ENCODE peak calls at places on chromosomes 7 and 10, in nine cellular contexts. M is Panc1; K is EH; S is cerebellar nuclear complex; R is NCI-H774; F is GM19239; V is mesothelial cell of epicardium; J is activated CD8-positive, alpha-beta memory T cell treated with anti-CD3 and anti-CD28 coated beads for 48 hours; W is HEK293T. G is an unnamed sample.

GRCh38 chr7:26858229-26858568 is 6.2 kb downstream of the SKAP2 start:
- DNase-seq in M (no peak), K (no peak), S (no peak), R (no peak), F (no peak), V (no peak), J (no peak), W (no peak), G (no peak)

GRCh38 chr10:100808851-100809250 is 63.5 kb downstream of the PAX2 start:
- DNase-seq in M (no peak), K (no peak), S (no peak), R (no peak), F (no peak), V (no peak), J (no peak), W (no peak), G (no peak)

GRCh38 chr7:108351715-108352114 is 104.5 kb downstream of the NRCAM start:
- DNase-seq in M (no peak), K (no peak), S (no peak), R (peak), F (no peak), V (no peak), J (no peak), W (no peak), G (no peak)

GRCh38 chr10:49518982-49519578 is 19.8 kb downstream of the ERCC6 start:
- DNase-seq in M (peak), K (peak), S (no peak), R (no peak), F (peak), V (no peak), J (no peak), W (peak), G (peak)

GRCh38 chr7:44162179-44162578 is 21.0 kb upstream of the MYL7 start:
- DNase-seq in M (no peak), K (no peak), S (no peak), R (no peak), F (no peak), V (no peak), J (no peak), W (no peak), G (no peak)

GRCh38 chr7:124033093-124033806 is 383 bp upstream of the TMEM229A start:
- DNase-seq in M (no peak), K (no peak), S (no peak), R (no peak), F (peak), V (peak), J (no peak), W (peak), G (no peak)

GRCh38 chr7:1536105-1536767 is 5.7 kb downstream of the MAFK start:
- DNase-seq in M (no peak), K (no peak), S (no peak), R (no peak), F (no peak), V (no peak), J (no peak), W (no peak), G (no peak)

GRCh38 chr10:14502451-14502850 is 171.7 kb upstream of the FRMD4A start:
- DNase-seq in M (no peak), K (peak), S (no peak), R (no peak), F (no peak), V (no peak), J (no peak), W (no peak), G (no peak)

GRCh38 chr7:143497008-143497795 is 19.5 kb downstream of the TAS2R41 start:
- DNase-seq in M (no peak), K (no peak), S (no peak), R (no peak), F (no peak), V (no peak), J (no peak), W (no peak), G (no peak)

GRCh38 chr10:72953687-72954086 is 919 bp downstream of the PLA2G12B start:
- DNase-seq in M (no peak), K (peak), S (no peak), R (no peak), F (no peak), V (no peak), J (no peak), W (no peak), G (no peak)

GRCh38 chr10:126147866-126148578 is 240.3 kb downstream of the ADAM12 start:
- DNase-seq in M (no peak), K (peak), S (no peak), R (no peak), F (no peak), V (peak), J (no peak), W (no peak), G (no peak)

GRCh38 chr7:99394188-99394502 is 14.3 kb downstream of the PDAP1 start:
- DNase-seq in M (no peak), K (no peak), S (no peak), R (no peak), F (no peak), V (no peak), J (no peak), W (no peak), G (no peak)

GRCh38 chr10:103336370-103336769 is 14.6 kb downstream of the PCGF6 start:
- DNase-seq in M (no peak), K (no peak), S (no peak), R (no peak), F (no peak), V (no peak), J (no peak), W (no peak), G (no peak)

GRCh38 chr10:132555648-132556575 is 18.3 kb downstream of the INPP5A start:
- DNase-seq in M (no peak), K (no peak), S (no peak), R (no peak), F (no peak), V (no peak), J (no peak), W (no peak), G (no peak)

GRCh38 chr7:47044620-47045019 is 537.3 kb downstream of the TNS3 start:
- DNase-seq in M (no peak), K (no peak), S (no peak), R (no peak), F (no peak), V (no peak), J (no peak), W (no peak), G (no peak)

GRCh38 chr7:47482013-47482761 is 99.7 kb downstream of the TNS3 start:
- DNase-seq in M (no peak), K (peak), S (no peak), R (no peak), F (no peak), V (no peak), J (no peak), W (no peak), G (no peak)

GRCh38 chr10:43861966-43862751 is 213.5 kb upstream of the ZNF32 start:
- DNase-seq in M (no peak), K (peak), S (no peak), R (no peak), F (no peak), V (no peak), J (no peak), W (no peak), G (no peak)

GRCh38 chr10:17910144-17910789 is 41.5 kb upstream of the SLC39A12 start:
- DNase-seq in M (peak), K (peak), S (no peak), R (no peak), F (peak), V (no peak), J (no peak), W (peak), G (peak)

GRCh38 chr10:95560288-95561199 is 627 bp downstream of the SORBS1 start:
- DNase-seq in M (no peak), K (peak), S (no peak), R (no peak), F (peak), V (peak), J (peak), W (peak), G (no peak)

GRCh38 chr7:105439174-105439893 is 50.6 kb upstream of the SRPK2 start:
- DNase-seq in M (peak), K (peak), S (no peak), R (no peak), F (no peak), V (no peak), J (no peak), W (no peak), G (no peak)

GRCh38 chr7:100406767-100407166 is 21.7 kb downstream of the ZCWPW1 start:
- DNase-seq in M (no peak), K (peak), S (no peak), R (no peak), F (no peak), V (no peak), J (no peak), W (no peak), G (no peak)

GRCh38 chr7:107318523-107319160 is 149.8 kb downstream of the HBP1 start:
- DNase-seq in M (peak), K (peak), S (no peak), R (no peak), F (no peak), V (no peak), J (no peak), W (peak), G (no peak)